ENCODE peak calls at places on chromosomes 16 and 17, in ten cellular contexts. O is spleen; A is CD8-positive, alpha-beta T cell; C is neural progenitor cell; K is sigmoid colon; H is ovary; U is Panc1; W is adrenal gland; G is H1; J is stomach. L is an unnamed sample. For H3K36me3, the result is how much of the 10 kb centered on the place peaks cover.

GRCh38 chr16:57815987-57816745 is 13.9 kb upstream of the KIFC3 start:
- DNase-seq in W (peak), G (no peak), C (peak), O (peak), H (peak), J (peak), A (peak), U (no peak), K (peak), L (peak)

GRCh38 chr16:81112453-81112852 is 16.3 kb upstream of the GCSH start:
- DNase-seq in O (no peak), A (no peak), C (no peak), W (no peak), H (no peak), G (no peak), U (no peak), J (no peak), K (no peak), L (no peak)

GRCh38 chr17:29078183-29079045 is 35.5 kb downstream of the PIPOX start:
- DNase-seq in H (no peak), C (no peak), W (peak), O (no peak), J (no peak), A (no peak), U (no peak), G (no peak), K (no peak), L (no peak)

GRCh38 chr16:64238576-64238975 is 883.3 kb downstream of the CDH11 start:
- DNase-seq in G (no peak), J (no peak), C (no peak), U (no peak), W (no peak), H (no peak), K (no peak), O (no peak), A (no peak), L (no peak)

GRCh38 chr17:17179371-17179827 is 26.7 kb downstream of the PLD6 start:
- DNase-seq in J (no peak), H (no peak), O (no peak), C (no peak), A (peak), U (no peak), W (no peak), K (no peak), G (no peak), L (no peak)

GRCh38 chr17:68777243-68777855 is 176.2 kb upstream of the FAM20A start:
- DNase-seq in G (no peak), C (peak), A (peak), U (peak), O (no peak), W (peak), K (peak), J (peak), H (peak), L (peak)

GRCh38 chr16:53714080-53715050 is 10.4 kb downstream of the FTO start:
- DNase-seq in J (no peak), W (no peak), U (no peak), K (no peak), G (no peak), H (peak), O (no peak), A (no peak), C (peak), L (no peak)

GRCh38 chr17:7888184-7888920 is at the start of gene CHD3:
- DNase-seq in H (no peak), K (no peak), C (peak), U (no peak), O (no peak), A (peak), G (no peak), W (no peak), J (peak), L (peak)

GRCh38 chr17:38451840-38452529 is 23.7 kb downstream of the ARHGAP23 start:
- DNase-seq in U (no peak), J (no peak), H (peak), K (no peak), O (no peak), A (no peak), W (no peak), C (peak), G (peak), L (no peak)

DNA sequence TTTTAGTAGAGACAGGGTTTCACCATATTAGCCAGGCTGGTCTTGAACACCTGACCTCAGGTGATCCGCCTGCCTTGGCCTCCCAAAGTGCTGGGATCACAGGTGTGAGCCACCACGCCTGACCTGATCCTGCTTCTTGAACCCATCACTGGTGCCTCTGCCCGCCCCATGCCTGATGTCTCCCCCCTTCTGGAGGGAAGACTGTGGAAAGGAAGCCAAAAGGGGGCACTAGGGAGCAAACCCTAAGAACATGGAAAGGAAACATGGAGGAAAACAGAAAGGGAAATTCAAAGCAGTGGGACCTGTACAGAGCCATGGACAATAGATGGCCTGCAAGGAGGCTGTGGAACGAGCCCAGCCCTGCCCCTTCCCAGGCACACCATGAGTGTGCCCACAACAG is 31.1 kb upstream of the FASN start:
- DNase-seq in A (no peak), O (no peak), C (no peak), J (no peak), W (no peak), U (no peak), K (no peak), H (no peak), G (no peak), L (no peak)
- TF ChIP-seq CTCF in A (no peak), O (no peak), C (peak), J (no peak), W (no peak), U (no peak), K (no peak), H (no peak), G (peak), L (no peak)

GRCh38 chr16:14187517-14188338 is 116.6 kb downstream of the MRTFB start:
- DNase-seq in A (no peak), H (no peak), G (no peak), O (no peak), W (no peak), U (no peak), J (no peak), C (no peak), K (no peak), L (no peak)
- H3K4me3 ChIP-seq in A (no peak), H (peak), G (no peak), O (no peak), W (peak), U (no peak), J (peak), C (no peak), K (peak), L (no peak)

DNA sequence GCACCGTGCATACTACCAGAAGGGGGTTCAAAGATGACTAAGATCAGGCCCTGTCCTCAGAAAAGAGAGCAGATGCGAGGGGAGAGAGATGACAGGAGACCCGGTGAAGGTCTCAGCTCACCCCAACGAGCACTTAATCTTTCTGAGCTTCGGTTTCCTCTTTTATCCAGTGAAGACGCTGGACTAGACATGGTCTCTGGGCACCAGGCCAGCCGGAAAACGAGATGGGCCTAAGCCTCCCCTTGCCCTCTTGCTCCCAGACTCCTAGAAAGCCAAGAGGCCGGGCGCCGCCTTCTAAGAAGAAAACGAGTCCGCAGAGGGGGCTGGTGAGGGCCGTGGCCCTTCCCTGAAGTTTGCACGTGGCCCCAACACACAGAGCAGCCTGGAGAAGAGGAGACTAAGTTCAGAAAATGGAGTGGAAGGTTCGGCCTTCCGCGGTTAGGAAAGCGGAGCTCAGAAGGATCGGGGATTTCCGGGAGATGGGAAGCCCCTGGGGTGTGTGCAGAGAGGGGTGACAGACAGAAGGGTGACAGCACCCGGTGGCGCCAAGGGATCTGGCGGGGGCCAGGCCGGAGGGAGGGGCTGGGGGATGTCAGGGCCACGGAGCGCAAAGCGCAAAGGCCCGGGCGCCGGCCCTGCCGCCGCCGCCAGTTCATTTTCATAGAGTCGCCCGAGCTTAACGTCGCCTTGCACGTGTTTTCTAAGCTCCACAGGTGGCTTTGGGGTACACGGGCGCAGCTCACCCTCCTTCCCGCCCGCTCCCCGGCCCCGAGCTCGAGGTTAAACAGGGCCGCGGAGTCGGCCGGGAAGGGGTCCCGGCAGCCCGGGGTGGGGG is 42.1 kb upstream of the BHLHA9 start:
- DNase-seq in H (no peak), K (no peak), W (no peak), U (no peak), O (peak), J (no peak), A (peak), G (no peak), C (peak), L (no peak)
- H3K36me3 ChIP-seq in H (under half), K (under half), W (under half), U (under half), O (under half), J (under half), A (under half), G (under half), C (under half), L (under half)

DNA sequence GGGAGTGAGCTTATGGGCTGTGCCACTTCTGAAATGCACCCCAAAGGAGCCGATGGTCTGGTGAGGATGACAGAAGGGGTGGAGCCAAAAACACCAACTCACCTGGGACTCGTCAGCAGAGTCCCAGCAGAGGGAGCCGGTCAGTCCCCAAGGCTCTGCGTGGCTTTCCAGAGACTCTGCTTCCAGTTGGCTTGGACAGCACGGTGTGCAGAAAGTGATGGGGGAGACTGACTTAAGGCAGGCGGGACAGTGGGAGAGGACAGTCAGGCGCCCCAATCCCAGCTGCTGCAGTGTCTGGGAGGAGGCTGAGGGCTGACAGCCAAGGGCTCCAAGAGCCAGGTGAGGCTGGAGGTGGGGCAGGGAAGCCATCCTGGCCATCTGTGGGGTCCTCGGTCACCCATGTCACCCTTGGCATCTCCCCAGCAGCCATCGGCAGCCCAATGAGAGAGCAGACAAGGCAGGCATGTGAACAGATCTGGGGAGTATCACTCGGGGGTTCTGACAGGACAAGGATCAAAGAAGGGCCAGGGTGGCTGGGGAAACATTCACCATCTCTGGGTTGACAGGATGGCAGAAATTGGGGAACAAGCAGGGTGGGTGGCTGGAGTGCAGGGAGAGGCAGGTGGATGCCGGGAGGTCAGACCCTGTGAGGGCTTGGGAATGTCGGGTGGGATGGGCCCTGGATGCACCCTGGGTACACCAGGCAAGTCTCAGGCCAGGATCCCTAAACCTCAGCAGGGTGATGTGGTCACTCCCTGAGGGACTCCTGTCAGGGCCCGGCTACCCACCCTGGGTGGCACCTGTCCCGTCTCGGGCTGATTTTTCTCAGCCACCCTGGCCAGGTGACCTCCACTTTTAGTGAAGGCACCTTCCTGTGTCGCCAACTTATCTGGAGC is 8.9 kb upstream of the KRTAP17-1 start:
- DNase-seq in J (no peak), C (peak), O (no peak), H (no peak), K (no peak), W (no peak), U (no peak), A (peak), G (peak), L (peak)
- TF ChIP-seq CTCF in J (no peak), C (peak), O (no peak), H (no peak), K (no peak), W (no peak), U (peak), A (no peak), G (peak), L (peak)

GRCh38 chr17:75634754-75635609 is 1.7 kb downstream of the SMIM5 start:
- DNase-seq in U (no peak), C (no peak), J (no peak), K (no peak), G (no peak), A (no peak), O (peak), W (no peak), H (peak), L (no peak)

GRCh38 chr17:75636381-75637142 is 3.3 kb downstream of the SMIM5 start:
- DNase-seq in U (no peak), C (peak), A (no peak), H (peak), G (no peak), J (peak), K (no peak), O (peak), W (no peak), L (no peak)

GRCh38 chr17:75637143-75637538 is 3.9 kb downstream of the SMIM5 start:
- DNase-seq in H (peak), U (no peak), K (no peak), G (no peak), C (no peak), J (peak), W (no peak), O (no peak), A (no peak), L (no peak)

GRCh38 chr17:75634376-75634740 is 1.1 kb downstream of the SMIM5 start:
- DNase-seq in H (no peak), A (no peak), U (no peak), J (no peak), O (no peak), G (no peak), W (no peak), K (no peak), C (peak), L (no peak)

GRCh38 chr17:75635610-75636202 is 2.5 kb downstream of the SMIM5 start:
- DNase-seq in W (no peak), J (peak), U (no peak), A (no peak), C (no peak), K (no peak), H (peak), O (no peak), G (no peak), L (peak)
- H3K4me3 ChIP-seq in W (no peak), J (peak), U (no peak), A (no peak), C (no peak), K (no peak), H (no peak), O (no peak), G (no peak), L (no peak)

GRCh38 chr17:48930435-48930873 is 14.2 kb downstream of the SNF8 start:
- DNase-seq in O (no peak), C (no peak), J (no peak), U (no peak), G (no peak), A (no peak), H (no peak), K (no peak), W (peak), L (no peak)
- H3K36me3 ChIP-seq in O (under half), C (under half), J (half or more), U (half or more), G (under half), A (half or more), H (under half), K (under half), W (half or more), L (under half)

DNA sequence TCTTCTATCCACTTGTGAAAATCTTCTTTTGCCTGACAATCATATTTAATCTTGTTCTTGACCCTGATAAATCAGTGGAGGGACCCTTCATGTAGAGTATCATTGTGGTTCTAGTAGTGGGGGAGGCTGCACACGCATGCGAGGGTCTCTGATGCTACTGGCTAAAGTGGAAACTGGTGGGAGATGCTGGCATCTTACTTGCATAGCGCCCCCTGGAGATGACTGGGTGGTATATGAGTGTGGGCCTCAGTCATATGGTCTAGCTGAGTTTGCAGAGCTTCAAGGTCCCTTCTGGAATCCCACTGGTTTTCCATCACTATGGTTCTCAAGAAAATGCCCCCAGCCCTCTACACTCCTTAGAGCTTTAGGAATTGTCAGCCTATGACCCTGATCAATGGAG is 236.4 kb upstream of the AXIN2 start:
- DNase-seq in C (peak), G (peak), A (peak), H (no peak), W (no peak), K (no peak), O (no peak), U (no peak), J (no peak), L (peak)
- TF ChIP-seq CTCF in C (peak), G (peak), A (peak), H (no peak), W (peak), K (no peak), O (no peak), U (peak), J (no peak), L (no peak)

DNA sequence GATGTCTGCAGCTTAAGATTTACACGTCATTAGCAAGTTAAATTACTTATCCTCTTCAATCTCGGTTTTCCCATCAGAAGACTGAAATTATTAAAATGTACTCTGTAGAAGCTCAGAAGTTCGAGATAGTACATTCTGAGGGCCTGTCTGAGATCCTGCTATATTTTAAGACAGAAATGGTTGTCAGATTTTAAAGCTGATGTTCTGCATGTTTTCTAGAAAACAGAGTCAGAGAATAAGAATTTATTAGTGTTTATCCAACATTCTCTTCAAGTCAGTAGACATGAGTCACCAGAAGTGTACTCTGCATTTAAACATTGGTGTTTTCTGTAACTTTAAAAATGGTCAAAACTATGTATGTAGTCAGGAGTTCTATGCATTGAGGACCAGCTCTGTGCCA is 155.2 kb upstream of the MYOCD start:
- DNase-seq in C (no peak), G (no peak), J (no peak), A (no peak), U (no peak), H (no peak), O (no peak), K (no peak), W (no peak), L (no peak)
- H3K4me3 ChIP-seq in C (no peak), G (no peak), J (no peak), A (no peak), U (no peak), H (no peak), O (no peak), K (no peak), W (no peak), L (no peak)

L was measured in body of pancreas.